ENCODE peak calls at places on chromosomes 13 and 19, in seven cellular contexts. H is right cardiac atrium; W is CD8-positive, alpha-beta T cell; L is BE2C; S is cardiac muscle cell; P is uterus; O is SK-N-SH. U is an unnamed sample.

GRCh38 chr13:39561971-39562370 is 41.0 kb downstream of the LHFPL6 start:
- DNase-seq in H (no peak), O (no peak), L (no peak), S (no peak), P (no peak), W (no peak), U (no peak)

GRCh38 chr13:100694722-100695644 is 20.4 kb upstream of the TMTC4 start:
- DNase-seq in L (peak; percentile 69), W (no peak), O (peak; percentile 58), S (peak; percentile 71), P (no peak), H (peak; percentile 61), U (no peak)

GRCh38 chr13:105979586-105979985 is 555.9 kb downstream of the EFNB2 start:
- DNase-seq in W (no peak), S (peak; percentile 70), O (no peak), L (no peak), H (no peak), P (no peak), U (no peak)

GRCh38 chr19:6723738-6724137 is 3.3 kb upstream of the C3 start:
- DNase-seq in H (no peak), S (no peak), O (no peak), W (no peak), P (no peak), L (no peak), U (no peak)

GRCh38 chr19:55206664-55207500 is 2.4 kb downstream of the PTPRH start:
- DNase-seq in O (peak; percentile 96), H (peak; percentile 91), P (peak; percentile 84), W (peak; percentile 36), S (peak; percentile 87), L (peak; percentile 92), U (no peak)

GRCh38 chr19:23415561-23416191 is 20.4 kb upstream of the ZNF91 start:
- DNase-seq in P (no peak), H (peak; percentile 52), S (peak; percentile 79), W (no peak), L (peak; percentile 49), O (peak; percentile 86), U (no peak)

GRCh38 chr19:37251308-37252229 is 33.6 kb downstream of the ZNF383 start:
- DNase-seq in H (peak; percentile 82), L (peak; percentile 95), S (no peak), P (peak; percentile 70), W (peak; percentile 28), O (peak; percentile 92), U (peak; percentile 45)

GRCh38 chr19:44908074-44908835 is 2.7 kb downstream of the APOE start:
- DNase-seq in S (no peak), P (no peak), W (no peak), O (peak; percentile 9), L (no peak), H (no peak), U (no peak)

GRCh38 chr19:43606569-43607229 is 5.2 kb upstream of the SRRM5 start:
- DNase-seq in H (no peak), O (no peak), W (no peak), P (no peak), S (no peak), L (no peak), U (no peak)

GRCh38 chr19:5338661-5339469 is 1.7 kb downstream of the PTPRS start:
- DNase-seq in L (peak; percentile 71), S (peak; percentile 73), H (no peak), W (no peak), O (peak; percentile 81), P (no peak), U (no peak)

GRCh38 chr19:11299946-11300810 is 4.2 kb downstream of the TSPAN16 start:
- DNase-seq in W (no peak), H (no peak), O (no peak), L (no peak), P (no peak), S (no peak), U (no peak)

GRCh38 chr13:23790591-23791170 is 98.5 kb downstream of the MIPEP start:
- DNase-seq in O (no peak), L (no peak), S (no peak), H (no peak), W (no peak), P (no peak), U (no peak)

GRCh38 chr13:33242984-33243617 is 42.5 kb downstream of the STARD13 start:
- DNase-seq in W (no peak), O (no peak), P (no peak), H (no peak), L (no peak), S (no peak), U (no peak)

GRCh38 chr13:104871456-104871855 is 1664.0 kb downstream of the EFNB2 start:
- DNase-seq in P (no peak), L (no peak), S (no peak), H (no peak), W (no peak), O (no peak), U (no peak)

GRCh38 chr13:23020246-23020843 is 160.4 kb upstream of the SGCG start:
- DNase-seq in O (peak; percentile 38), P (peak; percentile 23), L (peak; percentile 29), S (peak; percentile 61), H (no peak), W (peak; percentile 16), U (peak; percentile 74)

GRCh38 chr13:101875717-101876393 is 423.4 kb downstream of the ITGBL1 start:
- DNase-seq in H (no peak), O (no peak), P (no peak), W (no peak), S (no peak), L (no peak), U (no peak)

GRCh38 chr13:42272115-42272756 is at the start of gene AKAP11:
- DNase-seq in L (peak; percentile 75), H (peak; percentile 57), O (no peak), W (peak; percentile 49), S (peak; percentile 82), P (no peak), U (no peak)

GRCh38 chr13:54402495-54402894 is 1373.9 kb downstream of the OLFM4 start:
- DNase-seq in S (no peak), O (no peak), P (no peak), H (no peak), W (no peak), L (no peak), U (no peak)

GRCh38 chr13:108176685-108177274 is 38.6 kb downstream of the LIG4 start:
- DNase-seq in P (no peak), O (peak; percentile 46), W (peak; percentile 54), S (peak; percentile 42), H (no peak), L (peak; percentile 60), U (peak; percentile 34)

GRCh38 chr19:16449330-16449961 is 22.3 kb downstream of the EPS15L1 start:
- DNase-seq in H (no peak), W (peak; percentile 28), L (no peak), P (no peak), O (no peak), S (no peak), U (peak; percentile 95)
- H3K4me3 ChIP-seq in H (no peak overlapping the region), W (no peak overlapping the region), L (no peak overlapping the region), P (no peak overlapping the region), O (no peak overlapping the region), S (no peak overlapping the region), U (no peak overlapping the region)

GRCh38 chr13:97134364-97135095 is 87.6 kb upstream of the MBNL2 start:
- DNase-seq in W (no peak), O (no peak), P (no peak), S (no peak), L (no peak), H (no peak), U (no peak)
- H3K4me3 ChIP-seq in W (no peak overlapping the region), O (no peak overlapping the region), P (no peak overlapping the region), S (no peak overlapping the region), L (no peak overlapping the region), H (no peak overlapping the region), U (no peak overlapping the region)

GRCh38 chr19:14528419-14529253 is 758 bp upstream of the TECR start:
- DNase-seq in O (no peak), S (no peak), L (no peak), H (no peak), W (no peak), P (peak; percentile 38), U (no peak)

GRCh38 chr19:14529254-14530004 is at the start of gene TECR:
- DNase-seq in L (peak; percentile 100), S (peak; percentile 100), W (peak; percentile 100), O (peak; percentile 96), P (peak; percentile 100), H (peak; percentile 100), U (peak; percentile 100)

GRCh38 chr19:14530005-14530348 is 583 bp downstream of the TECR start:
- DNase-seq in W (no peak), L (peak; percentile 34), P (no peak), O (no peak), S (no peak), H (no peak), U (peak; percentile 42)

GRCh38 chr19:14533450-14533849 is 4.1 kb downstream of the TECR start:
- DNase-seq in L (no peak), O (peak; percentile 56), S (no peak), H (no peak), W (no peak), P (no peak), U (no peak)

DNA sequence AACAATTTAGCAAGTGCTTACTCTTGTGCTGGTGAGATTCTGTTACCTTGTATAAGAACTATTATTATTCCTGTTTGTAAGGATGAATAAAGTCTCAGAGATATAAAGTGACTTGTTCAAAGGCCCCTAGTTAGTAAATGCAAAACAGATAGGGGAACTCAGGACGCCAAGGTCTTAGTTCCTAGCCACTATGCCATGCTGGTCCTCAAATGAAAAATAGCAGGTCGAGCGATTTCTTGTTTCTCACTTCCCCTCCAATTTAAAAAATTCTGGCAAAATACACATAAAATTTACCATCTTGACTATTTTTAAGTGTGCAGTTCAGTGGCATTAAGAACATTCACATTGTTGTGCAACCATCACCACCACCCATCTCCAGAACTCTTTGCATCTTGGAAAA is 1.1 kb downstream of the TECR start:
- DNase-seq in S (no peak), H (no peak), L (no peak), W (no peak), P (no peak), O (no peak), U (no peak)
- H3K4me3 ChIP-seq in S (peak overlapping the region; percentile 63), H (no peak overlapping the region), L (peak overlapping the region; percentile 97), W (peak overlapping the region; percentile 97), P (peak overlapping the region; percentile 80), O (peak overlapping the region; percentile 91), U (peak overlapping the region; percentile 86)

DNA sequence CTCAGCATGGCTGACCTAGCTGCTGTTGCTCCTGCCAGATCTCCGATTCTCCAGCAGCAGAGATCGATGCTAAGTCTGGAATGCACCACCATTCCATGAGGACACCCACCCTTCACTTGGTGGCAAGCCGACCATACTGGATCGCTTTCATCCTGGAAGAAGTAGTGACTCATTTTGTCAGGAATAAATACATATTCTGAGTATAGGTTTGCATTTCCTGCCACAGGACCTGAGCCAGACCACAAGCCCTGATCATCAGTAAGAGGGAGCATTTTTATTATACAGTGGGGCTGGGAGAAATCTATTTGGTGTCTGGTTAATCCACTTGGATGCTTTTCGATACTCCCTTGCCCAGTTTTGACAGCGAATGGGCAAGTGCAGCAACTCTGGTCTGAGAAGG is 10.9 kb upstream of the KCTD15 start:
- DNase-seq in W (no peak), L (no peak), O (no peak), H (no peak), S (no peak), P (no peak), U (no peak)
- H3K4me3 ChIP-seq in W (no peak overlapping the region), L (no peak overlapping the region), O (no peak overlapping the region), H (no peak overlapping the region), S (no peak overlapping the region), P (no peak overlapping the region), U (no peak overlapping the region)

U was measured in GM12865.